ENCODE peak calls at places on chromosomes 4 and X, in seven cellular contexts. One of them, this sample, is unnamed.

GRCh38 chrX:13085533-13085932 is 41.1 kb upstream of the FAM9C start:
- DNase-seq in NCI-H1930: no peak
- DNase-seq in CD4-positive, alpha-beta memory T cell: peak; percentile 65
- DNase-seq in Right ventricle myocardium superior: no peak
- DNase-seq in HL-60: no peak
- DNase-seq in activated naive CD4-positive, alpha-beta T cell: no peak
- DNase-seq in tibial artery: no peak
- DNase-seq in this sample: no peak

GRCh38 chr4:126592088-126592487 is 1040.7 kb upstream of the INTU start:
- DNase-seq in NCI-H1930: no peak
- DNase-seq in Right ventricle myocardium superior: no peak
- DNase-seq in activated naive CD4-positive, alpha-beta T cell: no peak
- DNase-seq in CD4-positive, alpha-beta memory T cell: no peak
- DNase-seq in tibial artery: no peak
- DNase-seq in HL-60: no peak
- DNase-seq in this sample: no peak

GRCh38 chr4:185585211-185585610 is 49.9 kb upstream of the PDLIM3 start:
- DNase-seq in HL-60: no peak
- DNase-seq in Right ventricle myocardium superior: no peak
- DNase-seq in tibial artery: no peak
- DNase-seq in CD4-positive, alpha-beta memory T cell: no peak
- DNase-seq in activated naive CD4-positive, alpha-beta T cell: no peak
- DNase-seq in NCI-H1930: no peak
- DNase-seq in this sample: no peak

GRCh38 chrX:57137481-57137880 is 284 bp upstream of the SPIN2A start:
- DNase-seq in Right ventricle myocardium superior: no peak
- DNase-seq in NCI-H1930: no peak
- DNase-seq in CD4-positive, alpha-beta memory T cell: no peak
- DNase-seq in activated naive CD4-positive, alpha-beta T cell: no peak
- DNase-seq in HL-60: no peak
- DNase-seq in tibial artery: no peak
- DNase-seq in this sample: no peak

GRCh38 chrX:153769158-153769864 is 5.3 kb downstream of the PLXNB3 start:
- DNase-seq in NCI-H1930: no peak
- DNase-seq in tibial artery: no peak
- DNase-seq in CD4-positive, alpha-beta memory T cell: no peak
- DNase-seq in HL-60: no peak
- DNase-seq in activated naive CD4-positive, alpha-beta T cell: no peak
- DNase-seq in Right ventricle myocardium superior: peak; percentile 14
- DNase-seq in this sample: no peak

GRCh38 chrX:38561951-38562719 is 793 bp downstream of the TSPAN7 start:
- DNase-seq in tibial artery: peak; percentile 19
- DNase-seq in HL-60: no peak
- DNase-seq in activated naive CD4-positive, alpha-beta T cell: peak; percentile 1
- DNase-seq in CD4-positive, alpha-beta memory T cell: peak; percentile 33
- DNase-seq in NCI-H1930: peak; percentile 2
- DNase-seq in Right ventricle myocardium superior: peak; percentile 37
- DNase-seq in this sample: peak; percentile 29

GRCh38 chr4:101197350-101197749 is 150.0 kb downstream of the PPP3CA start:
- DNase-seq in NCI-H1930: no peak
- DNase-seq in tibial artery: no peak
- DNase-seq in Right ventricle myocardium superior: no peak
- DNase-seq in activated naive CD4-positive, alpha-beta T cell: no peak
- DNase-seq in HL-60: no peak
- DNase-seq in CD4-positive, alpha-beta memory T cell: no peak
- DNase-seq in this sample: no peak

GRCh38 chrX:139766545-139766983 is 58.6 kb upstream of the MCF2 start:
- DNase-seq in Right ventricle myocardium superior: no peak
- DNase-seq in activated naive CD4-positive, alpha-beta T cell: no peak
- DNase-seq in CD4-positive, alpha-beta memory T cell: peak; percentile 44
- DNase-seq in tibial artery: no peak
- DNase-seq in HL-60: no peak
- DNase-seq in NCI-H1930: no peak
- DNase-seq in this sample: no peak

GRCh38 chrX:15853586-15854079 is 980 bp downstream of the AP1S2 start:
- DNase-seq in activated naive CD4-positive, alpha-beta T cell: no peak
- DNase-seq in tibial artery: no peak
- DNase-seq in HL-60: no peak
- DNase-seq in NCI-H1930: no peak
- DNase-seq in Right ventricle myocardium superior: no peak
- DNase-seq in CD4-positive, alpha-beta memory T cell: no peak
- DNase-seq in this sample: no peak

GRCh38 chrX:115968436-115969252 is 201.9 kb upstream of the AGTR2 start:
- DNase-seq in CD4-positive, alpha-beta memory T cell: peak; percentile 31
- DNase-seq in activated naive CD4-positive, alpha-beta T cell: no peak
- DNase-seq in NCI-H1930: peak; percentile 69
- DNase-seq in Right ventricle myocardium superior: peak; percentile 65
- DNase-seq in tibial artery: no peak
- DNase-seq in HL-60: no peak
- DNase-seq in this sample: peak; percentile 67

GRCh38 chr4:100208459-100208858 is 18.2 kb upstream of the DDIT4L start:
- DNase-seq in activated naive CD4-positive, alpha-beta T cell: no peak
- DNase-seq in Right ventricle myocardium superior: no peak
- DNase-seq in tibial artery: no peak
- DNase-seq in NCI-H1930: no peak
- DNase-seq in HL-60: no peak
- DNase-seq in CD4-positive, alpha-beta memory T cell: no peak
- DNase-seq in this sample: no peak

GRCh38 chrX:103157511-103158316 is 57.2 kb upstream of the BEX4 start:
- DNase-seq in CD4-positive, alpha-beta memory T cell: no peak
- DNase-seq in Right ventricle myocardium superior: no peak
- DNase-seq in HL-60: peak; percentile 14
- DNase-seq in activated naive CD4-positive, alpha-beta T cell: no peak
- DNase-seq in tibial artery: no peak
- DNase-seq in NCI-H1930: peak; percentile 11
- DNase-seq in this sample: no peak

GRCh38 chr4:155025762-155026457 is 182.5 kb upstream of the NPY2R start:
- DNase-seq in CD4-positive, alpha-beta memory T cell: no peak
- DNase-seq in tibial artery: no peak
- DNase-seq in Right ventricle myocardium superior: peak; percentile 51
- DNase-seq in HL-60: peak; percentile 3
- DNase-seq in NCI-H1930: peak; percentile 40
- DNase-seq in activated naive CD4-positive, alpha-beta T cell: no peak
- DNase-seq in this sample: peak; percentile 44

GRCh38 chrX:72479324-72480274 is 93.0 kb downstream of the HDAC8 start:
- DNase-seq in NCI-H1930: no peak
- DNase-seq in HL-60: no peak
- DNase-seq in CD4-positive, alpha-beta memory T cell: no peak
- DNase-seq in Right ventricle myocardium superior: no peak
- DNase-seq in activated naive CD4-positive, alpha-beta T cell: no peak
- DNase-seq in tibial artery: no peak
- DNase-seq in this sample: no peak

GRCh38 chr4:74117024-74117534 is 18.1 kb upstream of the CXCL2 start:
- DNase-seq in CD4-positive, alpha-beta memory T cell: no peak
- DNase-seq in NCI-H1930: no peak
- DNase-seq in Right ventricle myocardium superior: peak; percentile 54
- DNase-seq in tibial artery: peak; percentile 80
- DNase-seq in HL-60: no peak
- DNase-seq in activated naive CD4-positive, alpha-beta T cell: no peak
- DNase-seq in this sample: peak; percentile 31

GRCh38 chrX:101393530-101394305 is 2.9 kb downstream of the RPL36A start:
- DNase-seq in CD4-positive, alpha-beta memory T cell: no peak
- DNase-seq in HL-60: no peak
- DNase-seq in activated naive CD4-positive, alpha-beta T cell: no peak
- DNase-seq in tibial artery: no peak
- DNase-seq in Right ventricle myocardium superior: no peak
- DNase-seq in NCI-H1930: no peak
- DNase-seq in this sample: no peak

GRCh38 chr4:95599777-95600436 is 51.1 kb upstream of the UNC5C start:
- DNase-seq in activated naive CD4-positive, alpha-beta T cell: no peak
- DNase-seq in CD4-positive, alpha-beta memory T cell: no peak
- DNase-seq in NCI-H1930: no peak
- DNase-seq in HL-60: no peak
- DNase-seq in Right ventricle myocardium superior: no peak
- DNase-seq in tibial artery: no peak
- DNase-seq in this sample: no peak

GRCh38 chr4:113849771-113850170 is 88.2 kb upstream of the CAMK2D start:
- DNase-seq in activated naive CD4-positive, alpha-beta T cell: no peak
- DNase-seq in HL-60: no peak
- DNase-seq in Right ventricle myocardium superior: peak; percentile 42
- DNase-seq in tibial artery: no peak
- DNase-seq in NCI-H1930: no peak
- DNase-seq in CD4-positive, alpha-beta memory T cell: no peak
- DNase-seq in this sample: peak; percentile 53

GRCh38 chrX:34810364-34810763 is 132.2 kb upstream of the FAM47B start:
- DNase-seq in Right ventricle myocardium superior: no peak
- DNase-seq in CD4-positive, alpha-beta memory T cell: no peak
- DNase-seq in tibial artery: no peak
- DNase-seq in HL-60: no peak
- DNase-seq in NCI-H1930: no peak
- DNase-seq in activated naive CD4-positive, alpha-beta T cell: no peak
- DNase-seq in this sample: no peak

GRCh38 chrX:16958356-16958755 is 11.9 kb downstream of the REPS2 start:
- DNase-seq in Right ventricle myocardium superior: no peak
- DNase-seq in HL-60: no peak
- DNase-seq in tibial artery: no peak
- DNase-seq in NCI-H1930: no peak
- DNase-seq in activated naive CD4-positive, alpha-beta T cell: no peak
- DNase-seq in CD4-positive, alpha-beta memory T cell: no peak
- DNase-seq in this sample: no peak

GRCh38 chr4:86935499-86935832 is 655 bp downstream of the AFF1 start:
- DNase-seq in HL-60: peak; percentile 32
- DNase-seq in activated naive CD4-positive, alpha-beta T cell: peak; percentile 33
- DNase-seq in NCI-H1930: no peak
- DNase-seq in CD4-positive, alpha-beta memory T cell: peak; percentile 74
- DNase-seq in tibial artery: peak; percentile 49
- DNase-seq in Right ventricle myocardium superior: peak; percentile 47
- DNase-seq in this sample: no peak

GRCh38 chr4:1539859-1540600 is 133.8 kb upstream of the NKX1-1 start:
- DNase-seq in Right ventricle myocardium superior: peak; percentile 27
- DNase-seq in CD4-positive, alpha-beta memory T cell: no peak
- DNase-seq in HL-60: no peak
- DNase-seq in tibial artery: no peak
- DNase-seq in activated naive CD4-positive, alpha-beta T cell: no peak
- DNase-seq in NCI-H1930: no peak
- DNase-seq in this sample: peak; percentile 23

GRCh38 chrX:39399387-39399786 is 598.1 kb downstream of the MID1IP1 start:
- DNase-seq in Right ventricle myocardium superior: no peak
- DNase-seq in CD4-positive, alpha-beta memory T cell: no peak
- DNase-seq in tibial artery: no peak
- DNase-seq in activated naive CD4-positive, alpha-beta T cell: no peak
- DNase-seq in HL-60: no peak
- DNase-seq in NCI-H1930: no peak
- DNase-seq in this sample: no peak

GRCh38 chrX:149074429-149074828 is 430.7 kb downstream of the IDS start:
- DNase-seq in Right ventricle myocardium superior: peak; percentile 73
- DNase-seq in tibial artery: peak; percentile 25
- DNase-seq in HL-60: no peak
- DNase-seq in CD4-positive, alpha-beta memory T cell: no peak
- DNase-seq in NCI-H1930: no peak
- DNase-seq in activated naive CD4-positive, alpha-beta T cell: no peak
- DNase-seq in this sample: peak; percentile 60

GRCh38 chr4:6848717-6849305 is 60.8 kb upstream of the TBC1D14 start:
- DNase-seq in NCI-H1930: no peak
- DNase-seq in Right ventricle myocardium superior: no peak
- DNase-seq in CD4-positive, alpha-beta memory T cell: no peak
- DNase-seq in tibial artery: no peak
- DNase-seq in activated naive CD4-positive, alpha-beta T cell: no peak
- DNase-seq in HL-60: no peak
- DNase-seq in this sample: no peak

GRCh38 chr4:186643501-186644315 is 79.9 kb downstream of the FAT1 start:
- DNase-seq in CD4-positive, alpha-beta memory T cell: no peak
- DNase-seq in activated naive CD4-positive, alpha-beta T cell: no peak
- DNase-seq in HL-60: peak; percentile 58
- DNase-seq in tibial artery: no peak
- DNase-seq in NCI-H1930: no peak
- DNase-seq in Right ventricle myocardium superior: no peak
- DNase-seq in this sample: no peak

GRCh38 chr4:113476800-113477199 is 284.7 kb downstream of the CAMK2D start:
- DNase-seq in activated naive CD4-positive, alpha-beta T cell: no peak
- DNase-seq in NCI-H1930: no peak
- DNase-seq in HL-60: no peak
- DNase-seq in tibial artery: no peak
- DNase-seq in CD4-positive, alpha-beta memory T cell: no peak
- DNase-seq in Right ventricle myocardium superior: no peak
- DNase-seq in this sample: no peak

GRCh38 chr4:39464886-39465501 is 6.1 kb downstream of the LIAS start:
- DNase-seq in NCI-H1930: no peak
- DNase-seq in activated naive CD4-positive, alpha-beta T cell: no peak
- DNase-seq in CD4-positive, alpha-beta memory T cell: no peak
- DNase-seq in Right ventricle myocardium superior: no peak
- DNase-seq in tibial artery: no peak
- DNase-seq in HL-60: no peak
- DNase-seq in this sample: no peak

GRCh38 chr4:118718511-118719170 is 33.4 kb downstream of the METTL14 start:
- DNase-seq in Right ventricle myocardium superior: no peak
- DNase-seq in NCI-H1930: no peak
- DNase-seq in HL-60: no peak
- DNase-seq in CD4-positive, alpha-beta memory T cell: no peak
- DNase-seq in tibial artery: no peak
- DNase-seq in activated naive CD4-positive, alpha-beta T cell: no peak
- DNase-seq in this sample: no peak

GRCh38 chr4:168540086-168540864 is 43.4 kb downstream of the PALLD start:
- DNase-seq in Right ventricle myocardium superior: no peak
- DNase-seq in tibial artery: no peak
- DNase-seq in HL-60: no peak
- DNase-seq in activated naive CD4-positive, alpha-beta T cell: no peak
- DNase-seq in CD4-positive, alpha-beta memory T cell: no peak
- DNase-seq in NCI-H1930: no peak
- DNase-seq in this sample: no peak

GRCh38 chr4:61628282-61628681 is 428.2 kb downstream of the ADGRL3 start:
- DNase-seq in CD4-positive, alpha-beta memory T cell: no peak
- DNase-seq in HL-60: no peak
- DNase-seq in activated naive CD4-positive, alpha-beta T cell: no peak
- DNase-seq in tibial artery: no peak
- DNase-seq in Right ventricle myocardium superior: no peak
- DNase-seq in NCI-H1930: no peak
- DNase-seq in this sample: no peak

GRCh38 chr4:132333723-132334045 is 815.4 kb upstream of the PCDH10 start:
- DNase-seq in HL-60: no peak
- DNase-seq in Right ventricle myocardium superior: no peak
- DNase-seq in CD4-positive, alpha-beta memory T cell: no peak
- DNase-seq in tibial artery: no peak
- DNase-seq in activated naive CD4-positive, alpha-beta T cell: no peak
- DNase-seq in NCI-H1930: no peak
- DNase-seq in this sample: no peak

GRCh38 chrX:68833448-68833805 is 4.6 kb downstream of the EFNB1 start:
- DNase-seq in activated naive CD4-positive, alpha-beta T cell: no peak
- DNase-seq in HL-60: no peak
- DNase-seq in CD4-positive, alpha-beta memory T cell: no peak
- DNase-seq in tibial artery: no peak
- DNase-seq in NCI-H1930: no peak
- DNase-seq in Right ventricle myocardium superior: no peak
- DNase-seq in this sample: no peak

GRCh38 chrX:55488268-55488558 is 1.4 kb downstream of the USP51 start:
- DNase-seq in HL-60: no peak
- DNase-seq in CD4-positive, alpha-beta memory T cell: no peak
- DNase-seq in NCI-H1930: no peak
- DNase-seq in tibial artery: no peak
- DNase-seq in activated naive CD4-positive, alpha-beta T cell: no peak
- DNase-seq in Right ventricle myocardium superior: no peak
- DNase-seq in this sample: no peak

GRCh38 chrX:12805333-12805732 is 14.1 kb downstream of the PRPS2 start:
- DNase-seq in Right ventricle myocardium superior: no peak
- DNase-seq in tibial artery: no peak
- DNase-seq in NCI-H1930: no peak
- DNase-seq in CD4-positive, alpha-beta memory T cell: no peak
- DNase-seq in HL-60: no peak
- DNase-seq in activated naive CD4-positive, alpha-beta T cell: no peak
- DNase-seq in this sample: no peak

GRCh38 chr4:83961575-83961974 is 425.7 kb downstream of the GPAT3 start:
- DNase-seq in CD4-positive, alpha-beta memory T cell: no peak
- DNase-seq in tibial artery: no peak
- DNase-seq in Right ventricle myocardium superior: no peak
- DNase-seq in HL-60: no peak
- DNase-seq in NCI-H1930: no peak
- DNase-seq in activated naive CD4-positive, alpha-beta T cell: no peak
- DNase-seq in this sample: no peak

GRCh38 chr4:138909605-138910004 is 106.0 kb upstream of the NOCT start:
- DNase-seq in activated naive CD4-positive, alpha-beta T cell: no peak
- DNase-seq in HL-60: no peak
- DNase-seq in Right ventricle myocardium superior: no peak
- DNase-seq in tibial artery: no peak
- DNase-seq in NCI-H1930: no peak
- DNase-seq in CD4-positive, alpha-beta memory T cell: no peak
- DNase-seq in this sample: no peak

This sample was measured in left ventricle myocardium superior.